ENCODE peak calls at places on chromosomes 11 and 22, in nine cellular contexts. H is caudate nucleus; I is AG08395; O is body of pancreas; W is stimulated activated CD4-positive, alpha-beta T cell treated with anti-CD3 and anti-CD28 coated beads, Interleukin-12 subunit alpha, Interleukin-12 subunit beta, amount 100 ng/mL, for 24 hours; R is SK-N-DZ; A is EH; D is stimulated activated CD8-positive, alpha-beta memory T cell treated with anti-CD3 and anti-CD28 coated beads, Interleukin-12 subunit alpha, Interleukin-12 subunit beta, amount 100 ng/mL, for 1 hour; L is globus pallidus. Y is an unnamed sample.

GRCh38 chr22:39234867-39235687 is 9.7 kb downstream of the PDGFB start:
- DNase-seq in D (no peak), L (no peak), H (no peak), O (peak), A (no peak), I (no peak), R (no peak), W (no peak), Y (peak)

GRCh38 chr22:44577391-44578114 is 79.5 kb upstream of the RTL6 start:
- DNase-seq in L (no peak), W (no peak), O (peak), D (no peak), A (no peak), H (no peak), I (no peak), R (no peak), Y (no peak)

GRCh38 chr11:31443802-31444201 is 65.6 kb downstream of the IMMP1L start:
- DNase-seq in A (no peak), L (no peak), R (no peak), W (no peak), D (no peak), I (no peak), O (no peak), H (no peak), Y (no peak)

GRCh38 chr22:27681037-27681436 is 120.5 kb downstream of the MN1 start:
- DNase-seq in L (no peak), I (no peak), O (no peak), D (no peak), R (no peak), A (no peak), H (no peak), W (no peak), Y (no peak)

GRCh38 chr11:35210886-35211546 is 72.0 kb downstream of the CD44 start:
- DNase-seq in A (no peak), I (no peak), O (no peak), L (no peak), R (no peak), D (no peak), H (no peak), W (no peak), Y (no peak)

GRCh38 chr22:46712288-46712687 is 25.8 kb downstream of the CERK start:
- DNase-seq in W (no peak), O (no peak), A (no peak), R (no peak), I (no peak), H (no peak), L (no peak), D (no peak), Y (no peak)

GRCh38 chr11:72274435-72274834 is 30.5 kb upstream of the PHOX2A start:
- DNase-seq in L (no peak), A (no peak), O (no peak), R (no peak), D (no peak), H (no peak), W (no peak), I (no peak), Y (no peak)

GRCh38 chr22:31625661-31626426 is 36.2 kb downstream of the PISD start:
- DNase-seq in L (peak), R (peak), W (no peak), O (no peak), A (no peak), I (peak), D (no peak), H (peak), Y (peak)

GRCh38 chr11:72113170-72113808 is 794 bp upstream of the ANAPC15 start:
- DNase-seq in H (no peak), A (peak), W (no peak), D (no peak), I (peak), L (no peak), O (no peak), R (peak), Y (no peak)

GRCh38 chr11:14052198-14052597 is 89.7 kb downstream of the SPON1 start:
- DNase-seq in R (no peak), W (no peak), A (no peak), I (no peak), O (no peak), D (no peak), L (no peak), H (no peak), Y (no peak)

GRCh38 chr11:58900479-58901420 is 38.5 kb upstream of the GLYATL1 start:
- DNase-seq in R (peak), O (peak), I (peak), L (peak), D (no peak), A (peak), W (no peak), H (no peak), Y (peak)

GRCh38 chr22:45284705-45285305 is at the start of gene UPK3A:
- DNase-seq in L (no peak), A (no peak), W (peak), O (peak), I (no peak), H (no peak), D (peak), R (no peak), Y (peak)

GRCh38 chr22:38740754-38741153 is 15.0 kb downstream of the SUN2 start:
- DNase-seq in R (no peak), A (no peak), H (no peak), D (no peak), I (no peak), O (no peak), L (no peak), W (no peak), Y (no peak)

GRCh38 chr11:121652982-121653381 is 200.2 kb upstream of the SORL1-AS1 start:
- DNase-seq in H (no peak), L (no peak), W (no peak), O (no peak), I (no peak), R (peak), D (no peak), A (peak), Y (no peak)

GRCh38 chr11:47464479-47464878 is 15.5 kb upstream of the RAPSN start:
- DNase-seq in W (no peak), O (no peak), I (no peak), H (no peak), L (no peak), D (no peak), R (no peak), A (peak), Y (no peak)

GRCh38 chr22:37880668-37881440 is 25.2 kb upstream of the MICALL1 start:
- DNase-seq in H (no peak), I (peak), O (no peak), A (peak), D (no peak), R (no peak), W (no peak), L (peak), Y (no peak)

GRCh38 chr11:76638267-76639197 is 32.0 kb downstream of the LRRC32 start:
- DNase-seq in A (no peak), I (no peak), W (no peak), O (no peak), L (no peak), D (no peak), H (no peak), R (no peak), Y (no peak)

GRCh38 chr11:35549787-35550186 is 24.4 kb upstream of the PAMR1 start:
- DNase-seq in R (peak), W (no peak), I (peak), O (no peak), D (no peak), L (no peak), A (peak), H (no peak), Y (no peak)

GRCh38 chr11:75428301-75428724 is 4.7 kb downstream of the KLHL35 start:
- DNase-seq in A (peak), H (peak), R (peak), O (peak), W (peak), I (peak), D (peak), L (peak), Y (peak)

GRCh38 chr11:79514695-79515094 is 73.9 kb upstream of the TENM4 start:
- DNase-seq in I (no peak), R (no peak), O (no peak), A (no peak), D (no peak), W (no peak), L (no peak), H (no peak), Y (no peak)

GRCh38 chr22:20205964-20206708 is 55.3 kb upstream of the CCDC188 start:
- DNase-seq in R (peak), O (peak), L (peak), I (peak), A (peak), D (peak), H (no peak), W (peak), Y (peak)

GRCh38 chr11:11178671-11179070 is 174.4 kb downstream of the CSNK2A3 start:
- DNase-seq in I (peak), A (peak), D (no peak), L (no peak), H (no peak), O (no peak), W (no peak), R (no peak), Y (no peak)

GRCh38 chr11:115496892-115497291 is 7.3 kb downstream of the CADM1 start:
- DNase-seq in H (no peak), A (no peak), L (peak), I (no peak), W (no peak), R (no peak), D (no peak), O (no peak), Y (no peak)

GRCh38 chr11:119783466-119784400 is 54.7 kb upstream of the NECTIN1 start:
- DNase-seq in A (no peak), D (no peak), L (no peak), I (no peak), W (no peak), R (no peak), H (no peak), O (no peak), Y (no peak)

GRCh38 chr11:92415246-92415645 is 190.6 kb downstream of the FAT3 start:
- DNase-seq in O (no peak), R (no peak), W (no peak), H (no peak), D (no peak), L (no peak), A (peak), I (peak), Y (no peak)

GRCh38 chr11:9802291-9802861 is 138.5 kb downstream of the SWAP70 start:
- DNase-seq in O (no peak), H (no peak), L (no peak), W (no peak), R (no peak), I (peak), A (peak), D (no peak), Y (no peak)

GRCh38 chr11:126636911-126637799 is 281.7 kb downstream of the ST3GAL4 start:
- DNase-seq in L (no peak), R (no peak), A (peak), H (no peak), O (no peak), D (no peak), I (peak), W (no peak), Y (no peak)

GRCh38 chr11:107018902-107019493 is 722 bp upstream of the GUCY1A2 start:
- DNase-seq in D (no peak), R (peak), H (peak), A (peak), W (no peak), O (peak), L (peak), I (peak), Y (peak)